ENCODE peak calls at places on chromosome 22, in four cellular contexts. K, B, R and Q are unnamed samples.
A peak's percentile ranks its signal among the peaks of the same experiment; 100 is the strongest.

GRCh38 chr22:44842417-44842816 is 90.0 kb downstream of the ARHGAP8 start:
- DNase-seq in K (no peak), B (no peak), R (no peak), Q (no peak)

GRCh38 chr22:44571566-44572413 is 73.8 kb upstream of the RTL6 start:
- DNase-seq in K (peak; percentile 41), B (no peak), R (peak; percentile 3), Q (no peak)

GRCh38 chr22:28711341-28711740 is 30.3 kb downstream of the CHEK2 start:
- DNase-seq in K (no peak), B (no peak), R (no peak), Q (no peak)

GRCh38 chr22:22124374-22124773 is 120.2 kb upstream of the VPREB1 start:
- DNase-seq in K (no peak), B (no peak), R (no peak), Q (no peak)

GRCh38 chr22:27843441-27843840 is 41.9 kb upstream of the MN1 start:
- DNase-seq in K (peak; percentile 61), B (no peak), R (no peak), Q (no peak)

GRCh38 chr22:39559456-39560105 is 11.0 kb upstream of the CACNA1I start:
- DNase-seq in K (no peak), B (peak; percentile 89), R (peak; percentile 65), Q (no peak)

GRCh38 chr22:50604623-50605348 is 4.2 kb downstream of the MAPK8IP2 start:
- DNase-seq in K (peak; percentile 57), B (no peak), R (no peak), Q (peak; percentile 65)

GRCh38 chr22:24190566-24191208 is 9.4 kb downstream of the SUSD2 start:
- DNase-seq in K (peak; percentile 57), B (no peak), R (no peak), Q (no peak)

GRCh38 chr22:38886333-38886732 is 14.3 kb upstream of the CBX6 start:
- DNase-seq in K (no peak), B (no peak), R (no peak), Q (no peak)

GRCh38 chr22:44049369-44050231 is 25.5 kb downstream of the PARVB start:
- DNase-seq in K (no peak), B (no peak), R (no peak), Q (no peak)

GRCh38 chr22:20218320-20218872 is 49.7 kb downstream of the RTN4R start:
- DNase-seq in K (no peak), B (no peak), R (no peak), Q (no peak)
- H3K27ac ChIP-seq in K (no peak overlapping the region), B (no peak overlapping the region), R (no peak overlapping the region), Q (no peak overlapping the region)

GRCh38 chr22:20001082-20001638 is 15.5 kb downstream of the ARVCF start:
- DNase-seq in K (no peak), B (peak; percentile 33), R (no peak), Q (peak; percentile 53)

GRCh38 chr22:19998991-19999820 is 17.4 kb downstream of the ARVCF start:
- DNase-seq in K (no peak), B (no peak), R (no peak), Q (peak; percentile 64)

GRCh38 chr22:20002098-20002497 is 14.5 kb downstream of the ARVCF start:
- DNase-seq in K (no peak), B (no peak), R (no peak), Q (peak; percentile 38)

GRCh38 chr22:19998232-19998951 is 18.2 kb downstream of the ARVCF start:
- DNase-seq in K (no peak), B (no peak), R (no peak), Q (peak; percentile 58)

GRCh38 chr22:20000246-20001081 is 16.2 kb downstream of the ARVCF start:
- DNase-seq in K (no peak), B (peak; percentile 30), R (no peak), Q (peak; percentile 51)
- TF ChIP-seq POLR2AphosphoS5 in K (no peak), B (no peak), R (no peak), Q (no peak)

DNA sequence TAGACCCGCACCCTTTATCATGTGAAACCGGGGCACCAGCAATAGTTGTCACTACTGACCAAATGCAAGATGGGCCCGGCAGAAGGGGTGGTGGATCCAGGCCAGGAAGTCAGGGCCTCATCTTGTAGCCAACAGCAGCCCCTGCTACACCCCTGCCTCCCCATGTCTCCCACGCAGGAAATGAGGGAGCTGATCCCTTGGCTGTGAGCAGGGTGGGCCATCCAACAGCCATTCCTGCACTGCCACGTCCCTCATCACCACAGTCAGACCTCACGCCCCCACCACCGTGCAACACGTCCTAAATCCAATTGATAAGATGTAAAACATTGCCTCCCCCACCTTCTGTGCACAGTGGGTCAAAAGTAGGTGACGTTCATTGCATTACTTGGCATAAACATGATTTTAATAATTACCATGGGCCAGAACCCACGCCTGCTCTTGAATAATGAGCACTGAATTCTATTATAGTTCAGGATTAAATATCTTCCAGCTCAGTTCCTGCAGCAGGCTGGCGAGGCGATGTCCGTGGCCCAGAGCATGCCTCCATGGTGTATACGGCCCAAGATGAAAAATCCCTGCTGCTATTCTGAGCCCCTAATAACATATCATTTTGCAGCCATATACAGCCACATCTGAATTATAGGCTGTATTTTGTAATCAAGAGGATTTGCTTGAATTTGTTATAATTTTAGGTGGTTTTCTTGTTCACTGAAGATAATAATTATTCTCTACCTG is 1373.8 kb downstream of the BRD1 start:
- DNase-seq in K (no peak), B (no peak), R (no peak), Q (no peak)
- H3K4me3 ChIP-seq in K (no peak overlapping the region), B (no peak overlapping the region), R (no peak overlapping the region), Q (no peak overlapping the region)

GRCh38 chr22:30668306-30668655 is 606 bp upstream of the DUSP18 start:
- DNase-seq in K (peak; percentile 65), B (no peak), R (no peak), Q (no peak)

GRCh38 chr22:30665266-30665665 is 2.4 kb downstream of the DUSP18 start:
- DNase-seq in K (no peak), B (no peak), R (no peak), Q (no peak)

GRCh38 chr22:30665786-30666185 is 1.9 kb downstream of the DUSP18 start:
- DNase-seq in K (no peak), B (no peak), R (no peak), Q (no peak)

GRCh38 chr22:30667092-30667485 is 586 bp downstream of the DUSP18 start:
- DNase-seq in K (no peak), B (no peak), R (no peak), Q (no peak)

DNA sequence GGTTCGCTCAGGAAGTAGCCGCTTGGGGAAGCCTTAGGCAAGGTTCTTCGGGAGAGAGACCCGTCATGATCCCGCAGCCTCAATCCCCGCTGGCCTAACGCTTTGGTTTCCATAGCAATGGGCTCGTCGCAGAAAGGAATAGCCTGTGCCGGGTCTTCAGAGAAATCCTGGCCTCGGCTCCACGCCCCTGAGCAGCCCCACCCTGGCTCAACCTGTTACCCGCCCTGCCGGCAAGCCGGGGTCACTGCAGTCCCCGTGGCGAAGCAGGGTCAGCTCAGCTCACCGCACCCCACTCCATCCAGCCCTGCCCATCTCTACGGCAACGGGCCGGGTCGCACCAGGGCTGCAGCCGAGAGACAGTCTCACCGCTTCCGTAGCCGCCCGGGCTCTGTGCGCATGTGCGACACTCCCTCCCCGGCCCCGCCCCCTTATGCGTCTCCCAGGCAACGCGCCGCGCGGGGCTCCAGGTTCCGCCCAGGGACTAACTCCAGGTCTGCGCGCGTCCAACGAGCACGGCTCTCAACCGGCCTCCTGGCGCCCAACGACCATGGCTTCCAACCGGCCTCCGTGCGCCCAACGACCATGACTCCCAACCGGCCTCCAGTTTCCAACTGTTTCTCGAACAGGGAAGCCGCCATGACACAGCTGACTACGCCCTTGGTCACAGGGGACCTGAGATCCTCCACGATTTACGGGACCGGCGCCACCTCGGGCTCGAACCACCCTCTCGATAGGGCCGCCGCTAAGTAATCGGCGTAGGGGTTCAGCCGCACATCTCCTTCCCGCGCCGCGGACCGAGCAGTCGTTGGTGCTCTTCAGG is at the start of gene DUSP18:
- DNase-seq in K (peak; percentile 96), B (peak; percentile 97), R (peak; percentile 92), Q (peak; percentile 98)
- H3K27ac ChIP-seq in K (peak within 1 kb of the TSS; percentile 66), B (no peak within 1 kb of the TSS), R (peak within 1 kb of the TSS; percentile 70), Q (peak within 1 kb of the TSS; percentile 79)

GRCh38 chr22:31099386-31099785 is 8.0 kb downstream of the SELENOM start:
- DNase-seq in K (no peak), B (no peak), R (no peak), Q (no peak)
- TF ChIP-seq POLR2AphosphoS5 in K (no peak), B (no peak), R (no peak), Q (no peak)

DNA sequence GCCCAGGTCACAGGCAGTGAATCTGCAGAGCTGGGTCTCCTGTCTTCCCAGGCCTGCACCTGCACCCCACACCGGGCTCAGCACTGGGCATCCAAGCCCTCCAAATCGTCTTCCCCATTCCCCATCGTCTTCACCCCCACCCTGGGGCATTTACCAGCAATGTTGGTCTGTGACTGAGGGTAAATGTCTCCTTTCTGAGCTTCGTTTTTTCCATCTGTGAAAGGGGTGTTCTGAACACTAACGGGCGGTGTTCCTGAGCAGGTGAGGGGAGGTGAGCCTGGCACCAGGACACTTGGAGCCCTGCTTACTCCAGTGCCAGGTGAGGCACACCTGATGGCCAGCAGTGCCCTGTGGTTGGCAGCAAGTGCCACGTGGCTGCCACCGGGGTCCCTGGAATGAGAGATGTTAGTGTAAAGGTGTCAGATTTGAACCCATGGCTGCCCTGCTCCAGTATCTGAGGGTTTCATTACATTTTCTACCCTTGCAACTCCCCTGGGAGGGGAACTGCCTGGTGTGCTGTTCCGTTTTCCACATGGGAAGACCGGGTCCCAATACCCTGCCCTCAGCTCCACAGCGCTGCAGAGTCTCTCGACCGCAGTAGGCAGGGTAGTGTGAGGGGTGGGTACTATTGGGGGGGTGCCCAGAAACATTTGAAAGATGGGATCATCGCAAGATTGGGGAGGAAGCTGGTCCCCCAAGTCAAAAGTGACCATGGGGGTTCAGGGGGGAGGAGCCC is 1.9 kb downstream of the CDC42EP1 start:
- DNase-seq in K (no peak), B (no peak), R (no peak), Q (no peak)
- H3K4me3 ChIP-seq in K (peak overlapping the region; percentile 92), B (peak overlapping the region; percentile 64), R (peak overlapping the region; percentile 83), Q (peak overlapping the region; percentile 34)

GRCh38 chr22:36236338-36237319 is 2.7 kb downstream of the APOL2 start:
- DNase-seq in K (no peak), B (no peak), R (no peak), Q (no peak)
- H3K27ac ChIP-seq in K (peak overlapping the region; percentile 93), B (no peak overlapping the region), R (no peak overlapping the region), Q (peak overlapping the region; percentile 93)

GRCh38 chr22:31790240-31790639 is 36.4 kb downstream of the DEPDC5 start:
- DNase-seq in K (no peak), B (no peak), R (no peak), Q (no peak)
- TF ChIP-seq POLR2AphosphoS5 in K (no peak), B (no peak), R (no peak), Q (no peak)

GRCh38 chr22:31625661-31626426 is 36.2 kb downstream of the PISD start:
- DNase-seq in K (peak; percentile 88), B (peak; percentile 95), R (peak; percentile 74), Q (peak; percentile 83)
- H3K4me3 ChIP-seq in K (peak overlapping the region; percentile 34), B (peak overlapping the region; percentile 36), R (peak overlapping the region; percentile 2), Q (peak overlapping the region; percentile 13)

DNA sequence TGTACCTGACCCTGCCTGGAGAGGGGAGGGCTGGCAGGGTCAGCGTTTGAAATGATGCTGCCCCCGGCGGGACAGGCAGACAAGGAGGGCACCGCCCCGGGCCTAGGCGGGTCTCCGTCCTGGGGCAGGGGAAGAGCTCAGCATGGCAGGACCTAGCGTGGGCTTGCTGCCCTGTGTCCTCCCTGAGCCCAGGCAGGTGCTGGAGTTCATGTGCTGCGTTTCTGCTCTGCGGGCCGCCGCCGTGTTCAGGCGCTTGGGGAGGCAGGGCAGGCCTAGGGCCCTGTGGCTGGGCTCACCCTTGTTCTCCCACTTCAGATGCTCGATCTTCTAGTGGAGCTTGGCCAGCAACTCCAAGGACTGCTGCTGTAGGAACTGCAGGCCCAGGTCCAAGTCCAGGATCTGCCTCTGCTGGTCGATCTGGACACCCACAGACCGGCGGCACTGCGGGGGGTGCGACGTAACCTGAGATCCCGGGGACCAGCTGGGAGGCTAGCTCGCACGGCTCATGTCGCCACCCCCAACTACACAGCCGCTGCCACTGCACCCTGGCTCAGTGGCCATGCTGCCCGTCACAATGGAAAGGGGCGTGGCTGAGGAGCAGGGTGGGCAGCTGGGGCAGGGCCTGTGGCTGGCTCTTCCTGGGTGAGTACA is 84.4 kb downstream of the MED15 start:
- DNase-seq in K (no peak), B (peak; percentile 84), R (peak; percentile 74), Q (peak; percentile 52)
- H3K27ac ChIP-seq in K (no peak overlapping the region), B (no peak overlapping the region), R (no peak overlapping the region), Q (no peak overlapping the region)